ENCODE peak calls at places on chromosomes 7 and 10, in eight cellular contexts. Q is sigmoid colon, N is K562, T is HCT116, S is HepG2, I is breast epithelium, P is SK-N-SH, V is spleen. Y is an unnamed sample.

GRCh38 chr7:101567231-101567630 is 61.9 kb downstream of the MYL10 start:
- DNase-seq in I (no peak), V (no peak), Q (peak; percentile 19), P (no peak), N (no peak), S (no peak), T (no peak), Y (no peak)

GRCh38 chr10:60662917-60663614 is 115.2 kb upstream of the CDK1 start:
- DNase-seq in I (no peak), N (peak; percentile 75), S (no peak), V (no peak), Q (no peak), T (peak; percentile 7), P (no peak), Y (no peak)

GRCh38 chr10:93152136-93152535 is 78.4 kb downstream of the CYP26A1 start:
- DNase-seq in V (no peak), T (no peak), I (no peak), S (no peak), P (no peak), N (no peak), Q (no peak), Y (no peak)

GRCh38 chr10:43965033-43965917 is 316.6 kb upstream of the ZNF32 start:
- DNase-seq in P (no peak), I (no peak), N (no peak), T (no peak), S (no peak), Q (no peak), V (peak; percentile 50), Y (no peak)

GRCh38 chr7:152527610-152528032 is 91.8 kb upstream of the KMT2C start:
- DNase-seq in I (no peak), P (no peak), V (no peak), Q (no peak), S (no peak), N (no peak), T (no peak), Y (no peak)

GRCh38 chr7:45575501-45576248 is 1.5 kb downstream of the ADCY1 start:
- DNase-seq in S (no peak), I (no peak), T (no peak), V (peak; percentile 68), Q (peak; percentile 35), P (peak; percentile 69), N (no peak), Y (no peak)

GRCh38 chr7:87445897-87446296 is 29.6 kb downstream of the ABCB4 start:
- DNase-seq in V (no peak), I (no peak), N (no peak), T (no peak), S (no peak), P (no peak), Q (no peak), Y (no peak)

GRCh38 chr10:73730153-73730906 is 13.8 kb upstream of the SEC24C start:
- DNase-seq in Q (peak; percentile 94), V (peak; percentile 95), T (peak; percentile 87), S (peak; percentile 89), P (peak; percentile 83), N (peak; percentile 97), I (peak; percentile 80), Y (peak; percentile 90)

GRCh38 chr10:58576736-58577366 is 64.2 kb downstream of the BICC1 start:
- DNase-seq in Q (no peak), I (no peak), S (no peak), P (no peak), V (no peak), N (no peak), T (no peak), Y (no peak)

GRCh38 chr10:4635394-4635793 is 190.6 kb upstream of the AKR1E2 start:
- DNase-seq in Q (no peak), T (no peak), S (no peak), P (no peak), V (no peak), I (no peak), N (no peak), Y (no peak)

GRCh38 chr7:70446448-70447143 is 685.3 kb upstream of the GALNT17 start:
- DNase-seq in V (no peak), I (no peak), P (no peak), Q (no peak), T (no peak), S (no peak), N (no peak), Y (no peak)

GRCh38 chr7:131327049-131327625 is 539 bp upstream of the MKLN1 start:
- DNase-seq in S (peak; percentile 38), I (peak; percentile 40), T (peak; percentile 19), Q (no peak), V (no peak), N (peak; percentile 69), P (peak; percentile 74), Y (peak; percentile 64)

GRCh38 chr10:4568086-4568485 is 257.9 kb upstream of the AKR1E2 start:
- DNase-seq in S (no peak), P (no peak), I (no peak), T (no peak), N (no peak), Q (no peak), V (no peak), Y (no peak)

GRCh38 chr7:141161959-141162547 is 88.2 kb downstream of the TMEM178B start:
- DNase-seq in V (no peak), Q (no peak), P (no peak), T (no peak), N (no peak), I (no peak), S (no peak), Y (no peak)

GRCh38 chr7:107007004-107007891 is 37.3 kb upstream of the PRKAR2B start:
- DNase-seq in V (no peak), I (no peak), T (no peak), P (no peak), N (peak; percentile 99), S (no peak), Q (no peak), Y (no peak)

GRCh38 chr10:71263376-71263775 is 51.0 kb downstream of the UNC5B start:
- DNase-seq in T (no peak), S (no peak), Q (no peak), P (no peak), I (no peak), V (no peak), N (no peak), Y (no peak)

GRCh38 chr10:122374246-122374858 is at the start of gene PLEKHA1:
- DNase-seq in T (peak; percentile 88), Q (peak; percentile 97), N (peak; percentile 82), V (peak; percentile 98), S (peak; percentile 84), P (peak; percentile 97), I (peak; percentile 92), Y (peak; percentile 70)

GRCh38 chr10:122376364-122376961 is 2.0 kb downstream of the PLEKHA1 start:
- DNase-seq in S (no peak), I (no peak), V (no peak), P (no peak), T (no peak), N (no peak), Q (no peak), Y (no peak)

GRCh38 chr10:122374859-122375721 is 582 bp downstream of the PLEKHA1 start:
- DNase-seq in S (peak; percentile 21), V (peak; percentile 92), P (peak; percentile 80), T (peak; percentile 28), N (peak; percentile 4), I (no peak), Q (peak; percentile 75), Y (no peak)

GRCh38 chr10:122373713-122374112 is 795 bp upstream of the PLEKHA1 start:
- DNase-seq in Q (no peak), P (peak; percentile 35), S (peak; percentile 50), N (no peak), V (no peak), T (no peak), I (no peak), Y (no peak)

GRCh38 chr10:122375761-122376160 is 1.3 kb downstream of the PLEKHA1 start:
- DNase-seq in V (no peak), I (no peak), P (no peak), Q (no peak), N (no peak), S (no peak), T (no peak), Y (no peak)
- H3K4me1 ChIP-seq in V (peaks cover 35% of the 10 kb centered on the region), I (no peaks in the 10 kb centered on the region), P (peaks cover 2% of the 10 kb centered on the region), Q (peaks cover 60% of the 10 kb centered on the region), N (peaks cover 13% of the 10 kb centered on the region), S (peaks cover 70% of the 10 kb centered on the region), T (peaks cover 7% of the 10 kb centered on the region), Y (peaks cover 26% of the 10 kb centered on the region)

GRCh38 chr7:124992881-124993562 is 63.4 kb upstream of the POT1 start:
- DNase-seq in S (no peak), T (no peak), V (no peak), Q (no peak), I (no peak), P (no peak), N (peak; percentile 78), Y (peak; percentile 39)
- TF ChIP-seq POLR2AphosphoS5 in S (no peak), T (no peak), V (no peak), Q (no peak), I (no peak), P (peak; percentile 66), N (no peak), Y (no peak)

DNA sequence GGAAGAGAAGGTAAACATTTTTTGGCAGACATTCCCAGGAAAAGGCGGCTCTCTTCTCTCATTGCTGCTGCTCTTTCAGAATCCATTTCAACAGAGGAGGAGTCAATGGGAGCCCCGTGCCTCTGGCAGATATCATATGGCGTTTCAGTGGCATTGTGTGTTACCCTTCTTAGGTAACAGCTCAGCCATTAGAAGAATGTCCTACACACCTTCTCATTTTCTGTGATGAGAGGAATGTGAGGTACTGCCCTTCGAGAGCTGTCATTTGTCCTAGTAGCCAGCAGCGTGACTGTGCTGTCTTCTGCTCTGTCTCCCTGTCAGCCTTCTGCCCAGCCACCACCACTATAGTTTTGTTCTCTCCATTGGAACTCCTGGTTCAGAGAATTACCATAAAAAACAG is 102.4 kb downstream of the EGFR start:
- DNase-seq in S (no peak), N (no peak), T (no peak), Q (no peak), I (no peak), P (no peak), V (no peak), Y (no peak)
- H3K4me1 ChIP-seq in S (peaks cover 17% of the 10 kb centered on the region), N (peaks cover 2% of the 10 kb centered on the region), T (peaks cover 4% of the 10 kb centered on the region), Q (peaks cover 21% of the 10 kb centered on the region), I (peaks cover 16% of the 10 kb centered on the region), P (peaks cover 16% of the 10 kb centered on the region), V (no peaks in the 10 kb centered on the region), Y (peaks cover 36% of the 10 kb centered on the region)

DNA sequence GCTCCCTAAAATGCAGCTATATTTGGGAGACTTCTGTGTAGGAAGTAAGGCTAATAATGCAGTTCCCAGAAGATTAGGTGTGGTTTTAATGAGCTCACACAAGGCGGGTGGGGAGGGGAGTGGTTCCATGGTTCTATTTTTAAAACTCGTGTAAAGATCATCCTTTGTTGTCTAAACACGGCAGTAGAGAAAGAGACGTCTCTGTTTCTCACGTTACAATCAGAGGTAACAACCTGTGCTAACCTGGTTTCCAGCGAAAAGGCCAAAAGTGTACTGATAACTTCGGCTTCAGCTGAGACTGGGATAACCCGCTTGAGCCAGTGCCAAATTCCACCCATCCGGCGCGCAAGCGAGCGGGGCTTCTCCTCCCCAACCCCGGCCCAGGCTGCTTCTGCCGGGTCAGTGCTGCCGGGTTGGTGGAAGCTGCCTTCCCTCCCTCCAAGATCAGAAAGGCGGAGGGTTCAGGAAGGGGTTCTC is 2.5 kb upstream of the MAP3K8 start:
- DNase-seq in T (no peak), P (no peak), I (no peak), S (no peak), Q (no peak), N (peak; percentile 73), V (peak; percentile 81), Y (no peak)
- TF ChIP-seq POLR2AphosphoS5 in T (no peak), P (no peak), I (no peak), S (no peak), Q (no peak), N (no peak), V (peak; percentile 43), Y (no peak)